ENCODE peak calls at places on chromosomes 7 and 10, in five cellular contexts. O is HTR-8/SVneo; G is mesendoderm; N is A549; W is activated naive CD4-positive, alpha-beta T cell treated with anti-CD3 and anti-CD28 coated beads, Interleukin-2, amount 50 U/mL, for 72 hours. P is an unnamed sample.

GRCh38 chr7:42023216-42023724 is 213.7 kb downstream of the GLI3 start:
- DNase-seq in N (no peak), G (no peak), O (no peak), W (no peak), P (no peak)

GRCh38 chr10:124037784-124038183 is 55.6 kb downstream of the CHST15 start:
- DNase-seq in N (no peak), W (no peak), G (no peak), O (no peak), P (no peak)

GRCh38 chr10:101843032-101843991 is at the start of gene KCNIP2:
- DNase-seq in N (no peak), G (peak; percentile 88), O (no peak), W (peak; percentile 56), P (no peak)

GRCh38 chr10:14586901-14587300 is 187.8 kb downstream of the FAM107B start:
- DNase-seq in W (no peak), G (no peak), N (no peak), O (no peak), P (no peak)

GRCh38 chr7:29749701-29750321 is 56.5 kb upstream of the WIPF3 start:
- DNase-seq in N (no peak), W (no peak), G (peak; percentile 13), O (no peak), P (no peak)

GRCh38 chr7:155299539-155300202 is 2.0 kb downstream of the INSIG1 start:
- DNase-seq in W (peak; percentile 47), O (no peak), N (no peak), G (no peak), P (no peak)

GRCh38 chr7:116953727-116954442 is 584 bp downstream of the ST7 start:
- DNase-seq in W (peak; percentile 63), N (peak; percentile 70), O (peak; percentile 66), G (peak; percentile 95), P (peak; percentile 63)

GRCh38 chr10:122127943-122128342 is 139.0 kb downstream of the TACC2 start:
- DNase-seq in N (no peak), W (no peak), G (peak; percentile 77), O (no peak), P (no peak)

GRCh38 chr10:58157076-58157766 is 110.5 kb downstream of the IPMK start:
- DNase-seq in W (no peak), G (no peak), O (peak; percentile 50), N (peak; percentile 47), P (peak; percentile 55)

GRCh38 chr10:104317195-104318095 is 20.8 kb downstream of the ITPRIP start:
- DNase-seq in O (no peak), G (peak; percentile 90), N (no peak), W (no peak), P (no peak)

GRCh38 chr10:122462533-122463465 is 1.4 kb downstream of the HTRA1 start:
- DNase-seq in G (no peak), N (no peak), W (no peak), O (no peak), P (no peak)

GRCh38 chr10:72084094-72084459 is 4.3 kb downstream of the SPOCK2 start:
- DNase-seq in O (no peak), N (no peak), W (no peak), G (no peak), P (no peak)

GRCh38 chr7:30437823-30438574 is 40.6 kb downstream of the NOD1 start:
- DNase-seq in O (no peak), N (no peak), W (no peak), G (no peak), P (no peak)

GRCh38 chr7:108592633-108593277 is 23.1 kb downstream of the DNAJB9 start:
- DNase-seq in O (no peak), W (no peak), N (peak; percentile 22), G (no peak), P (no peak)

GRCh38 chr10:79024296-79024695 is 44.5 kb upstream of the ZMIZ1 start:
- DNase-seq in N (no peak), G (no peak), O (no peak), W (peak; percentile 37), P (no peak)

GRCh38 chr10:124194199-124194824 is 100.9 kb upstream of the CHST15 start:
- DNase-seq in W (peak; percentile 2), N (no peak), O (no peak), G (no peak), P (no peak)

GRCh38 chr7:121504478-121504877 is 108.4 kb upstream of the FAM3C start:
- DNase-seq in N (peak; percentile 17), O (peak; percentile 56), W (no peak), G (peak; percentile 52), P (peak; percentile 19)

GRCh38 chr10:6008497-6009142 is 31.3 kb upstream of the IL15RA start:
- DNase-seq in N (no peak), G (no peak), W (no peak), O (no peak), P (no peak)

GRCh38 chr7:111005445-111005844 is 85.5 kb upstream of the LRRN3 start:
- DNase-seq in W (no peak), O (no peak), N (no peak), G (no peak), P (no peak)

GRCh38 chr7:44622342-44623151 is 16.1 kb downstream of the OGDH start:
- DNase-seq in N (no peak), O (no peak), W (no peak), G (no peak), P (peak; percentile 21)

GRCh38 chr10:5284311-5285057 is 80.3 kb upstream of the UCN3 start:
- DNase-seq in O (no peak), W (no peak), N (peak; percentile 95), G (peak; percentile 93), P (peak; percentile 66)

GRCh38 chr10:130099344-130099743 is 11.3 kb downstream of the C10orf143 start:
- DNase-seq in W (no peak), N (no peak), G (no peak), O (no peak), P (no peak)

P was measured in PC-9.